ENCODE peak calls at places on chromosomes 5 and 9, in eight cellular contexts. One of them, this sample, is unnamed.

GRCh38 chr9:34563262-34563661 is 26.3 kb downstream of the CNTFR start:
- DNase-seq in mesothelial cell of epicardium: no peak
- DNase-seq in NCI-H2029: no peak
- DNase-seq in T-helper 1 cell: no peak
- DNase-seq in prostate gland: no peak
- DNase-seq in NCI-H774: no peak
- DNase-seq in fibroblast of lung: no peak
- DNase-seq in posterior cingulate gyrus: no peak
- DNase-seq in this sample: no peak

GRCh38 chr5:371811-372555 is 50.5 kb downstream of the AHRR start:
- DNase-seq in mesothelial cell of epicardium: peak; percentile 40
- DNase-seq in NCI-H2029: no peak
- DNase-seq in T-helper 1 cell: no peak
- DNase-seq in prostate gland: peak; percentile 1
- DNase-seq in NCI-H774: no peak
- DNase-seq in fibroblast of lung: no peak
- DNase-seq in posterior cingulate gyrus: no peak
- DNase-seq in this sample: no peak

GRCh38 chr9:128685636-128686489 is 3.2 kb upstream of the SET start:
- DNase-seq in mesothelial cell of epicardium: no peak
- DNase-seq in NCI-H2029: no peak
- DNase-seq in T-helper 1 cell: no peak
- DNase-seq in prostate gland: no peak
- DNase-seq in NCI-H774: no peak
- DNase-seq in fibroblast of lung: no peak
- DNase-seq in posterior cingulate gyrus: no peak
- DNase-seq in this sample: no peak

GRCh38 chr5:168916852-168917251 is 337.7 kb upstream of the PANK3 start:
- DNase-seq in mesothelial cell of epicardium: no peak
- DNase-seq in NCI-H2029: no peak
- DNase-seq in T-helper 1 cell: no peak
- DNase-seq in prostate gland: no peak
- DNase-seq in NCI-H774: no peak
- DNase-seq in fibroblast of lung: peak; percentile 29
- DNase-seq in posterior cingulate gyrus: no peak
- DNase-seq in this sample: no peak

GRCh38 chr5:80245986-80246781 is 9.7 kb downstream of the SERINC5 start:
- DNase-seq in mesothelial cell of epicardium: no peak
- DNase-seq in NCI-H2029: no peak
- DNase-seq in T-helper 1 cell: no peak
- DNase-seq in prostate gland: no peak
- DNase-seq in NCI-H774: peak; percentile 21
- DNase-seq in fibroblast of lung: peak; percentile 74
- DNase-seq in posterior cingulate gyrus: no peak
- DNase-seq in this sample: no peak

GRCh38 chr9:114484854-114485443 is 20.3 kb downstream of the WHRN start:
- DNase-seq in mesothelial cell of epicardium: no peak
- DNase-seq in NCI-H2029: no peak
- DNase-seq in T-helper 1 cell: no peak
- DNase-seq in prostate gland: no peak
- DNase-seq in NCI-H774: no peak
- DNase-seq in fibroblast of lung: peak; percentile 81
- DNase-seq in posterior cingulate gyrus: no peak
- DNase-seq in this sample: peak; percentile 59

GRCh38 chr5:73446631-73447233 is 1.8 kb downstream of the FOXD1 start:
- DNase-seq in mesothelial cell of epicardium: no peak
- DNase-seq in NCI-H2029: no peak
- DNase-seq in T-helper 1 cell: no peak
- DNase-seq in prostate gland: no peak
- DNase-seq in NCI-H774: no peak
- DNase-seq in fibroblast of lung: no peak
- DNase-seq in posterior cingulate gyrus: no peak
- DNase-seq in this sample: no peak

GRCh38 chr5:143338658-143339366 is 64.7 kb downstream of the NR3C1 start:
- DNase-seq in mesothelial cell of epicardium: no peak
- DNase-seq in NCI-H2029: no peak
- DNase-seq in T-helper 1 cell: no peak
- DNase-seq in prostate gland: no peak
- DNase-seq in NCI-H774: no peak
- DNase-seq in fibroblast of lung: peak; percentile 41
- DNase-seq in posterior cingulate gyrus: no peak
- DNase-seq in this sample: no peak

GRCh38 chr9:24487250-24487861 is 58.3 kb downstream of the IZUMO3 start:
- DNase-seq in mesothelial cell of epicardium: no peak
- DNase-seq in NCI-H2029: no peak
- DNase-seq in T-helper 1 cell: no peak
- DNase-seq in prostate gland: no peak
- DNase-seq in NCI-H774: no peak
- DNase-seq in fibroblast of lung: no peak
- DNase-seq in posterior cingulate gyrus: no peak
- DNase-seq in this sample: no peak

GRCh38 chr5:142800776-142801494 is 30.8 kb downstream of the ARHGAP26 start:
- DNase-seq in mesothelial cell of epicardium: no peak
- DNase-seq in NCI-H2029: no peak
- DNase-seq in T-helper 1 cell: no peak
- DNase-seq in prostate gland: no peak
- DNase-seq in NCI-H774: no peak
- DNase-seq in fibroblast of lung: no peak
- DNase-seq in posterior cingulate gyrus: no peak
- DNase-seq in this sample: no peak

GRCh38 chr9:121857941-121858340 is 206.5 kb downstream of the DAB2IP start:
- DNase-seq in mesothelial cell of epicardium: no peak
- DNase-seq in NCI-H2029: peak; percentile 86
- DNase-seq in T-helper 1 cell: no peak
- DNase-seq in prostate gland: no peak
- DNase-seq in NCI-H774: peak; percentile 38
- DNase-seq in fibroblast of lung: no peak
- DNase-seq in posterior cingulate gyrus: no peak
- DNase-seq in this sample: no peak

GRCh38 chr5:175060264-175060663 is 335.9 kb downstream of the MSX2 start:
- DNase-seq in mesothelial cell of epicardium: no peak
- DNase-seq in NCI-H2029: no peak
- DNase-seq in T-helper 1 cell: no peak
- DNase-seq in prostate gland: no peak
- DNase-seq in NCI-H774: no peak
- DNase-seq in fibroblast of lung: no peak
- DNase-seq in posterior cingulate gyrus: no peak
- DNase-seq in this sample: peak; percentile 40

GRCh38 chr9:91571036-91571435 is 147.4 kb upstream of the NFIL3 start:
- DNase-seq in mesothelial cell of epicardium: no peak
- DNase-seq in NCI-H2029: no peak
- DNase-seq in T-helper 1 cell: no peak
- DNase-seq in prostate gland: no peak
- DNase-seq in NCI-H774: no peak
- DNase-seq in fibroblast of lung: peak; percentile 51
- DNase-seq in posterior cingulate gyrus: no peak
- DNase-seq in this sample: no peak

GRCh38 chr9:4301302-4301701 is 1.4 kb upstream of the GLIS3 start:
- DNase-seq in mesothelial cell of epicardium: no peak
- DNase-seq in NCI-H2029: no peak
- DNase-seq in T-helper 1 cell: no peak
- DNase-seq in prostate gland: no peak
- DNase-seq in NCI-H774: no peak
- DNase-seq in fibroblast of lung: peak; percentile 68
- DNase-seq in posterior cingulate gyrus: no peak
- DNase-seq in this sample: peak; percentile 20

GRCh38 chr9:120384925-120385272 is 195.1 kb downstream of the CDK5RAP2 start:
- DNase-seq in mesothelial cell of epicardium: no peak
- DNase-seq in NCI-H2029: no peak
- DNase-seq in T-helper 1 cell: no peak
- DNase-seq in prostate gland: no peak
- DNase-seq in NCI-H774: no peak
- DNase-seq in fibroblast of lung: no peak
- DNase-seq in posterior cingulate gyrus: no peak
- DNase-seq in this sample: no peak

GRCh38 chr5:169914766-169915165 is 65.5 kb downstream of the INSYN2B start:
- DNase-seq in mesothelial cell of epicardium: peak; percentile 41
- DNase-seq in NCI-H2029: no peak
- DNase-seq in T-helper 1 cell: no peak
- DNase-seq in prostate gland: no peak
- DNase-seq in NCI-H774: no peak
- DNase-seq in fibroblast of lung: peak; percentile 60
- DNase-seq in posterior cingulate gyrus: peak; percentile 78
- DNase-seq in this sample: peak; percentile 62

GRCh38 chr5:87300176-87300575 is 32.5 kb downstream of the RASA1 start:
- DNase-seq in mesothelial cell of epicardium: no peak
- DNase-seq in NCI-H2029: no peak
- DNase-seq in T-helper 1 cell: no peak
- DNase-seq in prostate gland: no peak
- DNase-seq in NCI-H774: no peak
- DNase-seq in fibroblast of lung: peak; percentile 26
- DNase-seq in posterior cingulate gyrus: no peak
- DNase-seq in this sample: no peak